ENCODE peak calls at places on chromosomes 4 and X, in seven cellular contexts. I is bronchial epithelial cell, O is mammary epithelial cell, Z is AG10803, R is mucosa of descending colon, M is tibial nerve, D is fibroblast of mammary gland. U is an unnamed sample.

GRCh38 chr4:156294577-156294976 is 340.9 kb upstream of the CTSO start:
- DNase-seq in Z (peak), O (peak), M (no peak), D (peak), R (no peak), I (peak), U (peak)

GRCh38 chr4:157779084-157779483 is 393.7 kb downstream of the GASK1B start:
- DNase-seq in R (no peak), I (no peak), D (no peak), Z (no peak), M (no peak), O (no peak), U (no peak)

GRCh38 chr4:173527103-173527876 is 2.7 kb downstream of the HAND2 start:
- DNase-seq in I (no peak), R (no peak), M (no peak), D (peak), O (no peak), Z (peak), U (peak)

GRCh38 chr4:132910226-132910748 is 238.8 kb upstream of the PCDH10 start:
- DNase-seq in Z (no peak), M (no peak), D (no peak), O (no peak), R (no peak), I (no peak), U (no peak)

GRCh38 chr4:65917486-65917885 is 247.2 kb upstream of the EPHA5 start:
- DNase-seq in D (peak), Z (no peak), R (no peak), O (no peak), M (no peak), I (no peak), U (no peak)

GRCh38 chr4:80308466-80308822 is 27.1 kb upstream of the CFAP299 start:
- DNase-seq in M (no peak), I (no peak), Z (no peak), R (no peak), O (no peak), D (no peak), U (no peak)

GRCh38 chr4:56530269-56531148 is 24.9 kb downstream of the ARL9 start:
- DNase-seq in O (peak), Z (peak), D (peak), I (peak), R (peak), M (peak), U (peak)

GRCh38 chrX:41381685-41382084 is 47.7 kb downstream of the DDX3X start:
- DNase-seq in D (peak), Z (peak), I (peak), R (peak), O (peak), M (no peak), U (peak)

GRCh38 chrX:134684956-134685355 is 26.7 kb upstream of the PLAC1 start:
- DNase-seq in R (no peak), I (peak), O (peak), M (no peak), Z (no peak), D (no peak), U (no peak)

GRCh38 chr4:150207871-150208270 is 129.6 kb downstream of the DCLK2 start:
- DNase-seq in D (no peak), M (no peak), Z (no peak), R (no peak), O (peak), I (no peak), U (no peak)

GRCh38 chr4:1248262-1249147 is at the start of gene CTBP1:
- DNase-seq in D (peak), Z (peak), O (peak), I (peak), M (peak), R (peak), U (peak)

GRCh38 chr4:152278505-152279301 is 257.2 kb downstream of the FBXW7 start:
- DNase-seq in Z (no peak), I (peak), R (peak), O (no peak), M (no peak), D (no peak), U (no peak)

GRCh38 chr4:44210750-44211149 is 237.9 kb downstream of the KCTD8 start:
- DNase-seq in Z (no peak), O (no peak), M (no peak), D (no peak), I (peak), R (no peak), U (no peak)

GRCh38 chr4:17030543-17030942 is 132.1 kb upstream of the LDB2 start:
- DNase-seq in O (peak), Z (peak), D (peak), R (no peak), I (peak), M (no peak), U (peak)

GRCh38 chrX:154396948-154397887 is 959 bp upstream of the RPL10 start:
- DNase-seq in R (peak), Z (peak), D (peak), O (peak), M (peak), I (peak), U (peak)

GRCh38 chr4:183823394-183823793 is 81.7 kb upstream of the STOX2 start:
- DNase-seq in I (peak), O (peak), R (peak), Z (peak), M (peak), D (peak), U (no peak)

GRCh38 chrX:42934020-42934701 is 156.2 kb upstream of the PPP1R2C start:
- DNase-seq in Z (no peak), D (no peak), R (no peak), O (no peak), M (no peak), I (no peak), U (no peak)

GRCh38 chr4:140048419-140049022 is 105.5 kb downstream of the MAML3 start:
- DNase-seq in Z (no peak), I (no peak), O (no peak), D (no peak), R (no peak), M (no peak), U (no peak)

GRCh38 chrX:101787934-101788333 is 128.3 kb upstream of the ARMCX2 start:
- DNase-seq in Z (no peak), D (no peak), R (no peak), M (no peak), I (no peak), O (no peak), U (no peak)

GRCh38 chrX:11470231-11470630 is 177.0 kb downstream of the AMELX start:
- DNase-seq in D (peak), R (no peak), O (peak), Z (peak), I (peak), M (no peak), U (peak)

GRCh38 chr4:69748176-69748575 is 12.2 kb downstream of the SULT1B1 start:
- DNase-seq in Z (no peak), O (peak), I (peak), D (peak), M (no peak), R (no peak), U (peak)

GRCh38 chr4:154366956-154367355 is 124.6 kb downstream of the DCHS2 start:
- DNase-seq in O (no peak), Z (no peak), D (no peak), R (no peak), M (no peak), I (no peak), U (no peak)

GRCh38 chr4:99054428-99054994 is 34.1 kb downstream of the ADH5 start:
- DNase-seq in D (no peak), O (no peak), R (no peak), M (no peak), Z (no peak), I (no peak), U (no peak)

GRCh38 chr4:183765121-183765990 is 106.3 kb downstream of the TRAPPC11 start:
- DNase-seq in Z (no peak), R (no peak), I (peak), D (no peak), M (no peak), O (no peak), U (no peak)

GRCh38 chrX:71256051-71256450 is 2.1 kb upstream of the ZMYM3 start:
- DNase-seq in M (no peak), R (no peak), O (no peak), Z (no peak), D (peak), I (peak), U (no peak)

DNA sequence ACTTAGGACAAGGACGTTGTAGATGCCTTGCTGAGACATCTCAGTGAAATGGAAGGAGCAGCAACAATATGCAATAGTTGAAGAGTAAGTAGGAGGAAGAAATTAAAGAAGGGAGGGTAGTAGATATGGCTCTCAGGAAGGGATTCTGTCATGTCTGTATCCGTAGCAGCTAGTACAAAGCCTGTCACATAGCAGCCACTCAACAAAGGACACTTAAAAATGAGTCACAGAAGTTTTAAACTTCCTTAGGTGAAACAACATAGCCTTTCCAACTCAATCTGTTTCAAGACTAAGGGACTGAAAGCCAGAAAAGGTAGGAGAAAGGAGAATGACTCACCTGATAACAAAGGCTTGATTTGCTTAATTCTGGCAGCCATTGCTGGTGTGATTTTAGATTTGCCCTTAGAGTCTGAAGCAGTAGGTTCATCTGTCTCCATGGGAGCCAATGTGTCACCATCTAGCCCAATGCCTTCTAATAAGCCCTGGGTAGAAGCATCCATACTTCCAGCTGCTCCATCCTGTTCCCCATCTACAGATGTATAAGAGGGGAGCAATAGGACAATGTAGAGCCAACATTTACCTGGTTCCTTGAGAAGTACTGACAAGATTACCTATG is 86.6 kb downstream of the HUWE1 start:
- DNase-seq in Z (no peak), M (no peak), D (no peak), R (no peak), O (peak), I (peak), U (no peak)
- TF ChIP-seq CTCF in Z (no peak), M (no peak), D (no peak), R (no peak), O (no peak), I (no peak), U (no peak)

DNA sequence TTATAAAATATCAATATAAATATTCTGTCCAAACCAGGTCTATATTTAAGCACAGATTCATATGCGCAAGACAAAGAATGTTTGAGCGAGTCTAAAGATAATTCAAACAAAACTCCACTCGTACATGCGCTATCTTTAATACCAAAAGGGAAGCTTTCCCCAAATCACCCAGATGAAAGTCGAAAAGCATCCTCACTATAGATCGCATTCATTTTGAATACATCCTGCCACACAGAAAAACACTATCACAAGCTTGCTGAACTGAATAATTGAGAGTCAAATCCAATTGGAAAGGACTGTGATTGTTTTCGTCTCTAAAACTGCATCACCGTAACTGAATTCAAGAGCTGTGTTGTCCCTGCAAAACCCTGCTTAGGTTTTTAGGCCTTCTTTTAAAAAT is 685 bp downstream of the TASL start:
- DNase-seq in D (no peak), O (no peak), R (no peak), M (no peak), I (no peak), Z (no peak), U (no peak)
- H3K4me3 ChIP-seq in D (no peak), O (no peak), R (no peak), M (no peak), I (no peak), Z (no peak), U (no peak)

GRCh38 chr4:77599378-77599777 is 6.2 kb upstream of the CXCL13 start:
- DNase-seq in I (peak), D (peak), O (peak), R (no peak), M (no peak), Z (peak), U (peak)
- TF ChIP-seq CTCF in I (peak), D (peak), O (peak), R (peak), M (peak), Z (peak), U (peak)

GRCh38 chr4:172127168-172127567 is 314.0 kb downstream of the GALNTL6 start:
- DNase-seq in D (no peak), R (no peak), M (no peak), O (no peak), Z (no peak), I (no peak), U (no peak)

GRCh38 chr4:172125438-172125837 is 312.2 kb downstream of the GALNTL6 start:
- DNase-seq in I (no peak), O (no peak), R (no peak), Z (no peak), D (no peak), M (no peak), U (no peak)

GRCh38 chr4:172129593-172129992 is 316.4 kb downstream of the GALNTL6 start:
- DNase-seq in R (no peak), M (no peak), I (no peak), Z (no peak), D (no peak), O (no peak), U (no peak)

DNA sequence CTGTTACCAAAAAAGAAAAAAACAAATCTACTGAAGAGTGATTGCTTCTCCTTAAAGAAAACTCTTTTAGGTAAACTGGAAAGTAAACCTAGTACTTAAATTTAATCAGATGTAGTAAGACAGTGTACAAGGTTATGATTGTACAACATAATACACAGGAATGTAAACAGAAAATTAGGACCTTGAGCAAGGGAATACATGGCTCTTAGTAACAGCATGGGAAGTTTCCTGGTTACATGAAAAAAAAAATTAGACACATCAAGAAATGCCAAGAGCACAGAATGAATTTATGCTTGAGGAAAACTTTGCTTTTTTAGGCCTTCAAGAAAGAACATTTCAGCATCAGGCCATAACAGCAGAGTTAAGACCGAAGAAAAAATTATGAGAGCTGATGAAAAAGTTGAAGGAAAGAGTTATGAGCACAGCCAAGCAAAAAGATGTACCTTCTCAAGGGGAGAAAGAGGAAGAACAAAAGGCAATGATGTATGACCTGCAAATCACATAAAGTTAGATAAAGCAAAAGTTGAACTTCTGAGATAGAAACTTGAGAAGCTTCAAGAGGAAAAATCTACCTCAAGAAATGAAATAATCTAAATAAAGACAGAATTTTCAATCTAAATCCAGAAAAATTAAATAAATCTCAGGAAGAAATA is 311.6 kb downstream of the GALNTL6 start:
- DNase-seq in D (no peak), R (no peak), Z (no peak), O (no peak), M (no peak), I (no peak), U (no peak)
- H3K4me3 ChIP-seq in D (no peak), R (no peak), Z (no peak), O (no peak), M (no peak), I (no peak), U (no peak)

DNA sequence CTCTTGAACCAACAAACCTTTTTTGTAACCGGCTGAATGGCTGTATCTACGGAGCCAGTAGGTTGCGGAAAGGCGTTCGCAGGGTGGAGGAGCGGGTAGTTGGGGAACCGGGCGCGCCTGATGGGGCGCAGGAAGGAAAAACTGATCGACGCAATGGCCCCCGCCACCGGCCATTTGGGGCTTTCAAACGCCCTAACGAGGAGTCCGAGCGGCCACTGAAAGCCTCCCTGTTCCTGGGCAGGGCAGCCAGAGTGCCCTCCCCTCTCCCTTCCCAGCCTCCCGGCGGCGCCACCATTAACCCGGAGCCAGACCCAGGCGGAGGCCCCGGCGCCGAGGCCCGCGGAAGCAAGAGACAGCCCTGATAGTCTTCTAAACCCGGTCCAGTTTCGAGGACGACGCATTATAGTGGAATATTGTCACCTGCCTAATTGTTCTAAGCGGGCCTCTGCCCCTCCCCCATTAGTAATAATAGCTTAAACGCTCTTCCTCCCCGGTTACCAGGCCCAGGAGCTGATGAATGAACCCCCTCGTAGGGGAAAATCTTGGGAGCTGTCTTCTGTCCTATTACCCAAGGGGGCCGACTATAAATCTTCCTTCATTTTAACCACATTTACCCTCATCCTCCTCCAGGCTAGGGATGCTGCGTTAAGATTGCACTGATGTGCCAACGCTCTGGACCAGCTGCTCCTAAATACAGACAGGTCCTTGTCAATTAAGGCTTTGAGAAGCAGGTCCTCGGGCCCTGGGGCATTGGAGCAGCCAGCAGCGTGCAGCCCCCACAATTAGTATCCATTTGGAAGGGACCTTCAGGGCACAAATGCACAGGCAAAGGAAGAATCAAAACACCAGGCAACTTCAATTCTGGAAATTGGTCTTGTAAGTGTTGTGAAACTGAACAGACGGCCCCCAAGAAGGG is 61.6 kb upstream of the TMEM33 start:
- DNase-seq in I (no peak), O (no peak), D (no peak), Z (no peak), R (no peak), M (no peak), U (no peak)
- TF ChIP-seq CTCF in I (no peak), O (no peak), D (no peak), Z (no peak), R (no peak), M (no peak), U (no peak)

U was measured in foreskin fibroblast.